ENCODE peak calls at places on chromosome 1, in four cellular contexts. One of them, this sample, is unnamed. For H3K27me3 and H3K4me1, the result is how much of the 10 kb centered on the place peaks cover.

GRCh38 chr1:47529520-47530098 is 91.8 kb downstream of the FOXD2 start:
- DNase-seq in ovary: no peak
- DNase-seq in thoracic aorta: no peak
- DNase-seq in spleen: no peak
- DNase-seq in this sample: no peak

GRCh38 chr1:67097305-67097704 is 37.5 kb downstream of the C1orf141 start:
- DNase-seq in ovary: no peak
- DNase-seq in spleen: no peak
- DNase-seq in thoracic aorta: no peak
- DNase-seq in this sample: peak

GRCh38 chr1:64396817-64397216 is 73.1 kb upstream of the CACHD1 start:
- DNase-seq in ovary: no peak
- DNase-seq in spleen: no peak
- DNase-seq in thoracic aorta: no peak
- DNase-seq in this sample: peak

GRCh38 chr1:177045156-177045555 is 119.4 kb downstream of the ASTN1 start:
- DNase-seq in thoracic aorta: no peak
- DNase-seq in spleen: no peak
- DNase-seq in ovary: no peak
- DNase-seq in this sample: no peak

GRCh38 chr1:42454409-42454808 is 1.4 kb downstream of the ZMYND12 start:
- DNase-seq in spleen: no peak
- DNase-seq in ovary: no peak
- DNase-seq in thoracic aorta: no peak
- DNase-seq in this sample: no peak

GRCh38 chr1:99546432-99547416 is 99.2 kb upstream of the PALMD start:
- DNase-seq in ovary: no peak
- DNase-seq in spleen: no peak
- DNase-seq in thoracic aorta: no peak
- DNase-seq in this sample: no peak

GRCh38 chr1:7427066-7427465 is 344.0 kb upstream of the VAMP3 start:
- DNase-seq in ovary: no peak
- DNase-seq in thoracic aorta: no peak
- DNase-seq in spleen: no peak
- DNase-seq in this sample: no peak

GRCh38 chr1:21220815-21221214 is 44.1 kb upstream of the EIF4G3 start:
- DNase-seq in spleen: no peak
- DNase-seq in ovary: no peak
- DNase-seq in thoracic aorta: no peak
- DNase-seq in this sample: no peak

GRCh38 chr1:221620437-221621384 is 121.2 kb downstream of the DUSP10 start:
- DNase-seq in thoracic aorta: no peak
- DNase-seq in ovary: no peak
- DNase-seq in spleen: no peak
- DNase-seq in this sample: no peak

GRCh38 chr1:100718581-100718980 is 961 bp upstream of the VCAM1 start:
- DNase-seq in ovary: no peak
- DNase-seq in thoracic aorta: no peak
- DNase-seq in spleen: no peak
- DNase-seq in this sample: no peak

GRCh38 chr1:26922201-26922729 is 722 bp downstream of the NUDC start:
- DNase-seq in thoracic aorta: no peak
- DNase-seq in spleen: no peak
- DNase-seq in ovary: no peak
- DNase-seq in this sample: no peak

GRCh38 chr1:245807306-245807705 is 652.5 kb downstream of the KIF26B start:
- DNase-seq in spleen: no peak
- DNase-seq in thoracic aorta: no peak
- DNase-seq in ovary: no peak
- DNase-seq in this sample: no peak

GRCh38 chr1:55007626-55008025 is 8.9 kb downstream of the BSND start:
- DNase-seq in spleen: peak
- DNase-seq in ovary: no peak
- DNase-seq in thoracic aorta: no peak
- DNase-seq in this sample: no peak

GRCh38 chr1:21607549-21608529 is 61.3 kb downstream of the RAP1GAP start:
- DNase-seq in spleen: peak
- DNase-seq in thoracic aorta: peak
- DNase-seq in ovary: peak
- DNase-seq in this sample: peak

GRCh38 chr1:78520216-78520615 is 29.4 kb downstream of the PTGFR start:
- DNase-seq in ovary: no peak
- DNase-seq in spleen: no peak
- DNase-seq in thoracic aorta: no peak
- DNase-seq in this sample: no peak

GRCh38 chr1:201781447-201781846 is 47.5 kb upstream of the IPO9 start:
- DNase-seq in ovary: no peak
- DNase-seq in spleen: no peak
- DNase-seq in thoracic aorta: no peak
- DNase-seq in this sample: no peak

GRCh38 chr1:18711561-18712253 is 81.1 kb downstream of the PAX7 start:
- DNase-seq in spleen: no peak
- DNase-seq in ovary: no peak
- DNase-seq in thoracic aorta: no peak
- DNase-seq in this sample: no peak

GRCh38 chr1:211501671-211502413 is 9.9 kb upstream of the RD3 start:
- DNase-seq in ovary: peak
- DNase-seq in spleen: no peak
- DNase-seq in thoracic aorta: no peak
- DNase-seq in this sample: no peak

GRCh38 chr1:34663031-34663430 is 91.8 kb upstream of the GJB5 start:
- DNase-seq in ovary: no peak
- DNase-seq in spleen: no peak
- DNase-seq in thoracic aorta: no peak
- DNase-seq in this sample: no peak

GRCh38 chr1:56917356-56917755 is 48.5 kb downstream of the C8B start:
- DNase-seq in spleen: no peak
- DNase-seq in thoracic aorta: no peak
- DNase-seq in ovary: no peak
- DNase-seq in this sample: no peak

GRCh38 chr1:156444407-156445001 is 56.1 kb downstream of the MEF2D start:
- DNase-seq in spleen: no peak
- DNase-seq in thoracic aorta: no peak
- DNase-seq in ovary: no peak
- DNase-seq in this sample: peak

GRCh38 chr1:57517587-57518397 is 93.9 kb upstream of the DAB1 start:
- DNase-seq in spleen: no peak
- DNase-seq in ovary: no peak
- DNase-seq in thoracic aorta: no peak
- DNase-seq in this sample: no peak

GRCh38 chr1:155320661-155321576 is at the start of gene RUSC1:
- DNase-seq in spleen: peak
- DNase-seq in thoracic aorta: peak
- DNase-seq in ovary: peak
- DNase-seq in this sample: no peak

GRCh38 chr1:9355503-9355902 is 62.8 kb downstream of the SPSB1 start:
- DNase-seq in ovary: no peak
- DNase-seq in spleen: no peak
- DNase-seq in thoracic aorta: no peak
- DNase-seq in this sample: no peak

DNA sequence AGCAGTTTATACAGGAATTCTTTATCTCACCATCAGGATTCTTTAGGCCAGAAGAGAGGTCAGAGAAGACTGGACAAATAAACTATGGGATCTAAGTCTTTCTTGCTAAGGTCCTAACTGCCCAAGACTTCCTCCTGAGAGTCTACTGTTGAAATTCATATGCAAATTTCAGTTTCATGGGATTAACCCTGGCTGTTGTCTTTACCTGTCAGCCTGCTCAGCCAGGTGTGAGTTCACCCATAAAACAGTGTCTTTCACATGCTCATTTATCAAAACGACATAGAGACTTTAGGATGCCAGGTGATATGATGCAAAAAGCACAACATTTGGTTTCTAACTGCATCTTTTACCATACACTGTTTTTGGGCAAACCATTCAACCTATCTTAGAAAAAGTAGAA is 211.0 kb downstream of the PDE4B start:
- DNase-seq in spleen: no peak
- DNase-seq in ovary: no peak
- DNase-seq in thoracic aorta: no peak
- DNase-seq in this sample: no peak
- H3K27me3 ChIP-seq in spleen: under half
- H3K27me3 ChIP-seq in ovary: under half
- H3K27me3 ChIP-seq in thoracic aorta: under half
- H3K27me3 ChIP-seq in this sample: under half

GRCh38 chr1:209435654-209436566 is 147.6 kb upstream of the CAMK1G start:
- DNase-seq in spleen: no peak
- DNase-seq in thoracic aorta: no peak
- DNase-seq in ovary: peak
- DNase-seq in this sample: peak

GRCh38 chr1:209433649-209434031 is 149.9 kb upstream of the CAMK1G start:
- DNase-seq in ovary: no peak
- DNase-seq in spleen: no peak
- DNase-seq in thoracic aorta: no peak
- DNase-seq in this sample: no peak

GRCh38 chr1:209432443-209432825 is 151.1 kb upstream of the CAMK1G start:
- DNase-seq in spleen: no peak
- DNase-seq in thoracic aorta: no peak
- DNase-seq in ovary: no peak
- DNase-seq in this sample: no peak

GRCh38 chr1:209434066-209434465 is 149.4 kb upstream of the CAMK1G start:
- DNase-seq in spleen: no peak
- DNase-seq in ovary: no peak
- DNase-seq in thoracic aorta: no peak
- DNase-seq in this sample: no peak

GRCh38 chr1:209434631-209435217 is 148.8 kb upstream of the CAMK1G start:
- DNase-seq in thoracic aorta: no peak
- DNase-seq in ovary: no peak
- DNase-seq in spleen: no peak
- DNase-seq in this sample: no peak
- H3K4me1 ChIP-seq in thoracic aorta: under half
- H3K4me1 ChIP-seq in ovary: under half
- H3K4me1 ChIP-seq in spleen: under half
- H3K4me1 ChIP-seq in this sample: under half

DNA sequence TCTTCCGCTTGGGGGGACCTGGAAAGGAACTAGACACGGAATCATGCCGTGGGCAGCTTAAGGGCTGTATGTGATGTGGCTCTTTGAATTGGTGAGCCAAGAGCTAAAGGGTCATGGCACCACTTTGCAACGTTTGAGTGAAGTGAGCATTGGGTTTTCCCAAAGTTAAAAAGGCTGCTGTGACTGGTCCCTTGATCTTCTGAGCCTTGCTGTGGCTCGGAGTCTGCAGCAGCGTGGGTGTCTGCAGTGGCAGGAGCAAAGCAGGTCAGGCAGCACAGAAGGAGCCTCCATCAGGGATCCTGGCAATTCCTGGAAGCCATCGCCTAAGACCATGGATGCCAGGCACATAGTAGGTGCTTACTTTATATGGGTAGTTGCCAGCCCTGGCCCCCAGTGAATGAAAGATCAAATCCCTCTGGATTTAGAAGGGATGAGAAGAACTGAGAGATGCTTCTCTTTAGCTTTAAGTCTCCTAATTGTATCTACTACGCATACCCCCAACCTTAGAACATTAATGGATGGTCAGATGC is 1.8 kb downstream of the SMYD2 start:
- DNase-seq in spleen: no peak
- DNase-seq in ovary: no peak
- DNase-seq in thoracic aorta: no peak
- DNase-seq in this sample: no peak
- H3K4me3 ChIP-seq in spleen: peak
- H3K4me3 ChIP-seq in ovary: no peak
- H3K4me3 ChIP-seq in thoracic aorta: no peak
- H3K4me3 ChIP-seq in this sample: peak

GRCh38 chr1:212589434-212589833 is 19.1 kb upstream of the ATF3 start:
- DNase-seq in ovary: no peak
- DNase-seq in thoracic aorta: no peak
- DNase-seq in spleen: no peak
- DNase-seq in this sample: no peak
- H3K27me3 ChIP-seq in ovary: under half
- H3K27me3 ChIP-seq in thoracic aorta: under half
- H3K27me3 ChIP-seq in spleen: under half
- H3K27me3 ChIP-seq in this sample: under half

GRCh38 chr1:61451214-61451968 is 273.6 kb downstream of the TM2D1 start:
- DNase-seq in thoracic aorta: no peak
- DNase-seq in spleen: no peak
- DNase-seq in ovary: no peak
- DNase-seq in this sample: no peak
- H3K4me1 ChIP-seq in thoracic aorta: half or more
- H3K4me1 ChIP-seq in spleen: under half
- H3K4me1 ChIP-seq in ovary: under half
- H3K4me1 ChIP-seq in this sample: under half